ENCODE peak calls at places on chromosomes 1 and 21, in eight cellular contexts. I, O, R, F, N, P, E and D are unnamed samples.
A peak's percentile ranks its signal among the peaks of the same experiment; 100 is the strongest.

GRCh38 chr1:2989976-2990375 is 31.3 kb upstream of the ACTRT2 start:
- DNase-seq in I (no peak), N (no peak), R (no peak), F (no peak), E (no peak), O (no peak), P (peak; percentile 50), D (no peak)

GRCh38 chr1:50416553-50417453 is 6.4 kb downstream of the DMRTA2 start:
- DNase-seq in P (no peak), N (no peak), F (no peak), R (peak; percentile 95), O (no peak), E (no peak), I (peak; percentile 18), D (no peak)

GRCh38 chr1:174726167-174726879 is 273.4 kb upstream of the CACYBP start:
- DNase-seq in P (no peak), I (no peak), R (peak; percentile 61), F (peak; percentile 55), O (no peak), E (peak; percentile 37), N (no peak), D (no peak)

GRCh38 chr1:203985044-203985443 is 87.9 kb upstream of the SOX13 start:
- DNase-seq in F (peak; percentile 6), O (no peak), I (no peak), E (no peak), P (no peak), N (no peak), R (peak; percentile 97), D (no peak)

GRCh38 chr1:119841306-119841705 is 30.0 kb upstream of the REG4 start:
- DNase-seq in O (no peak), F (peak; percentile 19), P (no peak), N (no peak), I (no peak), R (no peak), E (no peak), D (no peak)

GRCh38 chr1:36093919-36094318 is 5.2 kb downstream of the ADPRS start:
- DNase-seq in P (peak; percentile 66), N (no peak), R (no peak), F (no peak), I (no peak), E (no peak), O (no peak), D (no peak)

GRCh38 chr1:153465728-153466625 is 5.5 kb upstream of the S100A7 start:
- DNase-seq in F (peak; percentile 66), E (peak; percentile 50), P (peak; percentile 72), I (peak; percentile 79), O (peak; percentile 7), R (peak; percentile 85), N (no peak), D (peak; percentile 47)

GRCh38 chr1:203129501-203130231 is 2.1 kb downstream of the ADORA1 start:
- DNase-seq in N (no peak), P (no peak), I (no peak), F (no peak), E (no peak), O (no peak), R (no peak), D (peak; percentile 13)

GRCh38 chr1:54980528-54981241 is at the start of gene TMEM61:
- DNase-seq in F (no peak), O (no peak), E (peak; percentile 50), P (no peak), I (no peak), N (no peak), R (peak; percentile 71), D (peak; percentile 53)
- H3K4me3 ChIP-seq in F (peak within 1 kb of the TSS; percentile 26), O (peak within 1 kb of the TSS; percentile 34), E (peak within 1 kb of the TSS; percentile 27), P (peak within 1 kb of the TSS; percentile 51), I (no peak within 1 kb of the TSS), N (peak within 1 kb of the TSS; percentile 24), R (peak within 1 kb of the TSS; percentile 62), D (peak within 1 kb of the TSS; percentile 60)

GRCh38 chr1:6464514-6464836 is 1.5 kb downstream of the TNFRSF25 start:
- DNase-seq in F (no peak), O (no peak), I (no peak), R (no peak), N (no peak), E (no peak), P (no peak), D (peak; percentile 70)

GRCh38 chr1:6466751-6467150 is 778 bp upstream of the TNFRSF25 start:
- DNase-seq in R (no peak), E (no peak), P (no peak), N (no peak), I (no peak), F (no peak), O (no peak), D (no peak)

GRCh38 chr1:6464915-6465314 is 1.1 kb downstream of the TNFRSF25 start:
- DNase-seq in I (no peak), N (no peak), P (no peak), R (no peak), E (no peak), F (no peak), O (no peak), D (no peak)

GRCh38 chr1:6466023-6466422 is at the start of gene TNFRSF25:
- DNase-seq in E (no peak), R (peak; percentile 82), I (peak; percentile 69), F (no peak), N (no peak), O (no peak), P (no peak), D (no peak)

DNA sequence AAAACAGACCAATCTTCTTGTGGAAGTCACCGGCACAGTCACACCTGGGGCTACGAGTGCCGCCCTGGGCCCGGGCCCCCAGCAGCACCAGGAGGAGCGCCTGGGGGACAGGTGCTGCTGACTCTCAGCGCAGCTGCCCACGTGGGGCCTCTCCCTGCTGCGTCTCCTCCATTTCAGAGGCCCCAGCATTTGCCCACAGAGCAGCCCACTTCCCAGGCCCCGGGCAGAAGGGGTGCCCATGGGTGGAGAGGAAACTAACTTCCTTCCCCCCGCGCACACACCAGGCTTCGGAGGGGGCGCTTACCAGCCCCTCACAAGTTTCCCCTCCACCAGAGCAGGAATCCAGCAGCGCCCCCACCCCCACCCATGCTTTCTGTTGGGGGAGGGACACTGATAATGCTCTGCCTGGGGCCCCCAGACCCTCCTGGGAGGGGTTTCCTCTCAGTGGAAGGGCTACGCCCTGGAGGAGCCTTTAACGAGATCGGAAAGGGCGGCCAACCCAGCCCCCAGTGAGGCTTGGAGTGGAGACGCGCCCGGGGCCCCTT is 440 bp downstream of the TNFRSF25 start:
- DNase-seq in O (no peak), I (no peak), E (no peak), F (no peak), P (no peak), N (no peak), R (no peak), D (no peak)
- H3K4me3 ChIP-seq in O (no peak overlapping the region), I (no peak overlapping the region), E (no peak overlapping the region), F (no peak overlapping the region), P (no peak overlapping the region), N (no peak overlapping the region), R (peak overlapping the region; percentile 54), D (no peak overlapping the region)

GRCh38 chr21:45590726-45591618 is 48.7 kb upstream of the SLC19A1 start:
- DNase-seq in P (peak; percentile 79), O (no peak), N (no peak), R (peak; percentile 54), E (no peak), F (peak; percentile 29), I (peak; percentile 91), D (peak; percentile 18)

GRCh38 chr21:45591619-45592207 is 49.5 kb upstream of the SLC19A1 start:
- DNase-seq in P (no peak), R (no peak), N (no peak), I (no peak), F (no peak), O (no peak), E (no peak), D (no peak)

GRCh38 chr21:45589686-45590245 is 47.5 kb upstream of the SLC19A1 start:
- DNase-seq in N (no peak), E (no peak), I (no peak), P (peak; percentile 50), F (no peak), O (no peak), R (peak; percentile 60), D (no peak)

GRCh38 chr21:45588861-45589491 is 46.7 kb upstream of the SLC19A1 start:
- DNase-seq in E (no peak), I (no peak), F (no peak), R (no peak), N (no peak), O (no peak), P (no peak), D (no peak)

GRCh38 chr21:45590246-45590725 is 48.0 kb upstream of the SLC19A1 start:
- DNase-seq in P (peak; percentile 87), O (no peak), N (no peak), F (peak; percentile 80), E (peak; percentile 76), R (peak; percentile 83), I (peak; percentile 97), D (peak; percentile 59)
- H3K4me3 ChIP-seq in P (peak overlapping the region; percentile 57), O (peak overlapping the region; percentile 46), N (peak overlapping the region; percentile 16), F (peak overlapping the region; percentile 31), E (peak overlapping the region; percentile 42), R (peak overlapping the region; percentile 64), I (peak overlapping the region; percentile 53), D (peak overlapping the region; percentile 31)

GRCh38 chr1:25795227-25795626 is 4.8 kb upstream of the SELENON start:
- DNase-seq in P (no peak), N (no peak), E (peak; percentile 55), F (no peak), R (no peak), O (no peak), I (no peak), D (no peak)

GRCh38 chr1:25797939-25798338 is 2.1 kb upstream of the SELENON start:
- DNase-seq in R (peak; percentile 83), N (no peak), I (peak; percentile 67), E (no peak), P (no peak), O (no peak), F (no peak), D (no peak)

GRCh38 chr1:25794325-25794724 is 5.7 kb upstream of the SELENON start:
- DNase-seq in N (no peak), R (no peak), F (no peak), O (no peak), E (no peak), P (no peak), I (no peak), D (no peak)

GRCh38 chr1:25796807-25797458 is 3.1 kb upstream of the SELENON start:
- DNase-seq in I (peak; percentile 78), R (peak; percentile 95), F (peak; percentile 82), P (peak; percentile 90), E (peak; percentile 91), O (peak; percentile 72), N (no peak), D (peak; percentile 90)

DNA sequence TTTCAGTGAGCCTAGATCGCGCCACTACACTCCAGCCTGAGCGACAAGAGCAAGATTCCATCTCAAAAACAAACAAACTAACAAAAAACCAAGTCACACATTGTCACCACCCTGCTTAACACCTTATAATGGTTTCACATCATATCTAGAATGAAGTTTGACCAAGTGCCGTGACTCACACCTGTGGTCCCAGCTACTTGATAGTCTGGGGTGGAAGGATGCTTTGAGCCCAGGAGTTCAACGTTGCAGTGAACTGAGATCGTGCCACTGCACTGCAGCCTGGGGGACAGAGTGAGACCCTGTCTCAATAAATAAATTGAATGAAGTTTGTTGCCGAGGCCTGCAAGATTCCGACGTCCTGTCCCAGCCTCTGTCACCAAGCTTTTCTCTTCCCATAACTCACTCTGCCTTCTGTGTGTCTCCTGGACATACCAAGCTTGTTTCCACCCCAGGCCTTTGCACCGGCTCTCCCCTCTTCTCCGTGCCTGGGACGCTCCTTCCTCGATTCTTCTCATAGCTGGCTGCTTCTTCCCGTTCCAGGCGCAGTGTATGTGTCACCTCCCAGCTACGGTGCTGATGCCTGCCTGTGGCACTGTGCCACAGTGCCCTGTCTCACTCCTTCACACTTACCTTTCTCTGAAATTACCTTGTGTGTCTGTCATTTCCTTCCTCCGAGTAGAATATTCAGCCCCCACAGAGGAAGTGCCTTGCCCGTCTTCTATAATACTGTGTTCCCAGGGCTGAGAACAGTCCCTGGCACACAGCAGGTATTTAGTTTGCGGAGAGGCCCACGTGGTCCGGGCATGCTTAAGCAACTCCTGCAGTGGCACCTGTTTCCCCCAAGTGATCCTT is 3.8 kb upstream of the SELENON start:
- DNase-seq in N (no peak), I (no peak), P (no peak), E (no peak), R (no peak), F (no peak), O (no peak), D (no peak)
- H3K4me3 ChIP-seq in N (no peak overlapping the region), I (no peak overlapping the region), P (no peak overlapping the region), E (no peak overlapping the region), R (no peak overlapping the region), F (no peak overlapping the region), O (no peak overlapping the region), D (no peak overlapping the region)